ENCODE peak calls at places on chromosomes 12 and 14, in four cellular contexts. One of them, this sample, is unnamed.
A peak's percentile ranks its signal among the peaks of the same experiment; 100 is the strongest.

GRCh38 chr14:52923902-52924575 is 26.8 kb downstream of the FERMT2 start:
- DNase-seq in RWPE1: no peak
- DNase-seq in NCI-H748 treated with DMSO at 0.1 percent for 48 hours: no peak
- DNase-seq in HS-27A: no peak
- DNase-seq in this sample: no peak

GRCh38 chr12:3150820-3151590 is 73.8 kb downstream of the TSPAN9 start:
- DNase-seq in RWPE1: no peak
- DNase-seq in NCI-H748 treated with DMSO at 0.1 percent for 48 hours: no peak
- DNase-seq in HS-27A: peak; percentile 53
- DNase-seq in this sample: no peak

GRCh38 chr14:92654206-92654901 is 94.1 kb downstream of the LGMN start:
- DNase-seq in RWPE1: no peak
- DNase-seq in NCI-H748 treated with DMSO at 0.1 percent for 48 hours: no peak
- DNase-seq in HS-27A: no peak
- DNase-seq in this sample: no peak

GRCh38 chr12:5267603-5268423 is 164.1 kb upstream of the NTF3 start:
- DNase-seq in RWPE1: no peak
- DNase-seq in NCI-H748 treated with DMSO at 0.1 percent for 48 hours: no peak
- DNase-seq in HS-27A: no peak
- DNase-seq in this sample: no peak

GRCh38 chr14:92039073-92039719 is 663 bp downstream of the TRIP11 start:
- DNase-seq in RWPE1: peak; percentile 64
- DNase-seq in NCI-H748 treated with DMSO at 0.1 percent for 48 hours: peak; percentile 71
- DNase-seq in HS-27A: peak; percentile 39
- DNase-seq in this sample: peak; percentile 36

GRCh38 chr12:120467439-120467838 is 2.1 kb downstream of the SRSF9 start:
- DNase-seq in RWPE1: no peak
- DNase-seq in NCI-H748 treated with DMSO at 0.1 percent for 48 hours: no peak
- DNase-seq in HS-27A: no peak
- DNase-seq in this sample: no peak

GRCh38 chr12:95504140-95504539 is 30.2 kb downstream of the METAP2 start:
- DNase-seq in RWPE1: no peak
- DNase-seq in NCI-H748 treated with DMSO at 0.1 percent for 48 hours: no peak
- DNase-seq in HS-27A: no peak
- DNase-seq in this sample: no peak

GRCh38 chr12:87274594-87275245 is 754.5 kb downstream of the C12orf50 start:
- DNase-seq in RWPE1: peak; percentile 26
- DNase-seq in NCI-H748 treated with DMSO at 0.1 percent for 48 hours: no peak
- DNase-seq in HS-27A: no peak
- DNase-seq in this sample: peak; percentile 23

GRCh38 chr12:18591473-18591872 is 146.3 kb downstream of the PLCZ1 start:
- DNase-seq in RWPE1: no peak
- DNase-seq in NCI-H748 treated with DMSO at 0.1 percent for 48 hours: no peak
- DNase-seq in HS-27A: no peak
- DNase-seq in this sample: no peak

GRCh38 chr12:14854586-14855163 is 11.3 kb upstream of the ART4 start:
- DNase-seq in RWPE1: no peak
- DNase-seq in NCI-H748 treated with DMSO at 0.1 percent for 48 hours: no peak
- DNase-seq in HS-27A: no peak
- DNase-seq in this sample: no peak

GRCh38 chr14:34873591-34874385 is 1.4 kb downstream of the BAZ1A start:
- DNase-seq in RWPE1: peak; percentile 53
- DNase-seq in NCI-H748 treated with DMSO at 0.1 percent for 48 hours: peak; percentile 53
- DNase-seq in HS-27A: peak; percentile 69
- DNase-seq in this sample: no peak

This sample was measured in glomerular endothelial cell.